ENCODE peak calls at places on chromosomes 12 and 14, in six cellular contexts. One of them, this sample, is unnamed.

GRCh38 chr14:64208261-64208660 is 85.9 kb downstream of the ESR2 start:
- DNase-seq in uterus: no peak
- DNase-seq in NCI-H345: no peak
- DNase-seq in left ventricle myocardium inferior: no peak
- DNase-seq in retina: no peak
- DNase-seq in putamen: no peak
- DNase-seq in this sample: no peak

GRCh38 chr14:69580009-69580577 is 5.4 kb upstream of the CCDC177 start:
- DNase-seq in uterus: no peak
- DNase-seq in NCI-H345: peak; percentile 36
- DNase-seq in left ventricle myocardium inferior: no peak
- DNase-seq in retina: no peak
- DNase-seq in putamen: no peak
- DNase-seq in this sample: no peak

GRCh38 chr14:34439090-34439489 is 22.9 kb downstream of the SPTSSA start:
- DNase-seq in uterus: no peak
- DNase-seq in NCI-H345: no peak
- DNase-seq in left ventricle myocardium inferior: no peak
- DNase-seq in retina: no peak
- DNase-seq in putamen: no peak
- DNase-seq in this sample: no peak

GRCh38 chr12:75725505-75726120 is 214.2 kb upstream of the KRR1 start:
- DNase-seq in uterus: no peak
- DNase-seq in NCI-H345: peak; percentile 28
- DNase-seq in left ventricle myocardium inferior: no peak
- DNase-seq in retina: peak; percentile 38
- DNase-seq in putamen: no peak
- DNase-seq in this sample: no peak

GRCh38 chr12:88993655-88994054 is 358.6 kb downstream of the DUSP6 start:
- DNase-seq in uterus: no peak
- DNase-seq in NCI-H345: peak; percentile 47
- DNase-seq in left ventricle myocardium inferior: no peak
- DNase-seq in retina: peak; percentile 35
- DNase-seq in putamen: peak; percentile 3
- DNase-seq in this sample: no peak

GRCh38 chr12:46407360-46407759 is 34.8 kb upstream of the SLC38A2 start:
- DNase-seq in uterus: no peak
- DNase-seq in NCI-H345: no peak
- DNase-seq in left ventricle myocardium inferior: no peak
- DNase-seq in retina: no peak
- DNase-seq in putamen: no peak
- DNase-seq in this sample: no peak

GRCh38 chr14:75409425-75410205 is 18.2 kb upstream of the JDP2 start:
- DNase-seq in uterus: no peak
- DNase-seq in NCI-H345: no peak
- DNase-seq in left ventricle myocardium inferior: no peak
- DNase-seq in retina: peak; percentile 18
- DNase-seq in putamen: no peak
- DNase-seq in this sample: no peak

GRCh38 chr14:77203611-77204456 is 22.2 kb downstream of the TMEM63C start:
- DNase-seq in uterus: no peak
- DNase-seq in NCI-H345: peak; percentile 60
- DNase-seq in left ventricle myocardium inferior: no peak
- DNase-seq in retina: no peak
- DNase-seq in putamen: no peak
- DNase-seq in this sample: no peak

GRCh38 chr14:92336363-92336762 is 13.4 kb downstream of the SLC24A4 start:
- DNase-seq in uterus: no peak
- DNase-seq in NCI-H345: no peak
- DNase-seq in left ventricle myocardium inferior: no peak
- DNase-seq in retina: no peak
- DNase-seq in putamen: no peak
- DNase-seq in this sample: no peak